ENCODE peak calls at places on chromosome 3, in six cellular contexts. One of them, this sample, is unnamed.

GRCh38 chr3:82376883-82377282 is 615.4 kb upstream of the GBE1 start:
- DNase-seq in SW 1271: no peak
- DNase-seq in GM23248: no peak
- DNase-seq in lower leg skin: no peak
- DNase-seq in NCI-H1105: no peak
- DNase-seq in KBM-7: peak
- DNase-seq in this sample: no peak

GRCh38 chr3:185851959-185852358 is 27.1 kb upstream of the IGF2BP2 start:
- DNase-seq in KBM-7: no peak
- DNase-seq in lower leg skin: no peak
- DNase-seq in NCI-H1105: no peak
- DNase-seq in SW 1271: no peak
- DNase-seq in GM23248: no peak
- DNase-seq in this sample: no peak

GRCh38 chr3:72448858-72449257 is 399.4 kb downstream of the SHQ1 start:
- DNase-seq in KBM-7: no peak
- DNase-seq in SW 1271: no peak
- DNase-seq in NCI-H1105: no peak
- DNase-seq in lower leg skin: no peak
- DNase-seq in GM23248: peak
- DNase-seq in this sample: no peak

GRCh38 chr3:123161167-123161566 is 40.6 kb upstream of the SEC22A start:
- DNase-seq in NCI-H1105: no peak
- DNase-seq in KBM-7: peak
- DNase-seq in GM23248: no peak
- DNase-seq in lower leg skin: no peak
- DNase-seq in SW 1271: no peak
- DNase-seq in this sample: no peak

GRCh38 chr3:176699307-176699706 is 498.0 kb downstream of the TBL1XR1 start:
- DNase-seq in lower leg skin: no peak
- DNase-seq in NCI-H1105: no peak
- DNase-seq in SW 1271: no peak
- DNase-seq in GM23248: no peak
- DNase-seq in KBM-7: no peak
- DNase-seq in this sample: no peak

GRCh38 chr3:150345021-150345538 is 63.0 kb upstream of the TSC22D2 start:
- DNase-seq in GM23248: peak
- DNase-seq in lower leg skin: no peak
- DNase-seq in NCI-H1105: no peak
- DNase-seq in SW 1271: no peak
- DNase-seq in KBM-7: no peak
- DNase-seq in this sample: no peak

GRCh38 chr3:123290962-123291361 is 89.2 kb downstream of the SEC22A start:
- DNase-seq in NCI-H1105: no peak
- DNase-seq in SW 1271: no peak
- DNase-seq in lower leg skin: peak
- DNase-seq in KBM-7: no peak
- DNase-seq in GM23248: no peak
- DNase-seq in this sample: no peak

GRCh38 chr3:148816971-148817519 is 10.6 kb upstream of the CPB1 start:
- DNase-seq in lower leg skin: no peak
- DNase-seq in NCI-H1105: peak
- DNase-seq in KBM-7: no peak
- DNase-seq in SW 1271: no peak
- DNase-seq in GM23248: no peak
- DNase-seq in this sample: no peak

GRCh38 chr3:157064402-157064801 is 95.5 kb downstream of the CCNL1 start:
- DNase-seq in GM23248: no peak
- DNase-seq in NCI-H1105: no peak
- DNase-seq in lower leg skin: peak
- DNase-seq in KBM-7: peak
- DNase-seq in SW 1271: no peak
- DNase-seq in this sample: no peak

GRCh38 chr3:55988905-55989304 is 479.4 kb downstream of the ERC2 start:
- DNase-seq in NCI-H1105: no peak
- DNase-seq in GM23248: no peak
- DNase-seq in lower leg skin: no peak
- DNase-seq in SW 1271: no peak
- DNase-seq in KBM-7: no peak
- DNase-seq in this sample: no peak

GRCh38 chr3:14016900-14017475 is 107.7 kb downstream of the CHCHD4 start:
- DNase-seq in lower leg skin: no peak
- DNase-seq in KBM-7: no peak
- DNase-seq in SW 1271: no peak
- DNase-seq in NCI-H1105: no peak
- DNase-seq in GM23248: peak
- DNase-seq in this sample: no peak

GRCh38 chr3:106206613-106207012 is 337.8 kb upstream of the CBLB start:
- DNase-seq in NCI-H1105: no peak
- DNase-seq in KBM-7: no peak
- DNase-seq in SW 1271: no peak
- DNase-seq in GM23248: peak
- DNase-seq in lower leg skin: no peak
- DNase-seq in this sample: no peak

GRCh38 chr3:38609386-38610111 is 39.9 kb downstream of the SCN5A start:
- DNase-seq in NCI-H1105: no peak
- DNase-seq in GM23248: no peak
- DNase-seq in KBM-7: no peak
- DNase-seq in lower leg skin: no peak
- DNase-seq in SW 1271: no peak
- DNase-seq in this sample: no peak

GRCh38 chr3:114362815-114363214 is 69.0 kb downstream of the TIGIT start:
- DNase-seq in GM23248: peak
- DNase-seq in KBM-7: no peak
- DNase-seq in SW 1271: peak
- DNase-seq in NCI-H1105: peak
- DNase-seq in lower leg skin: no peak
- DNase-seq in this sample: no peak